ENCODE peak calls at places on chromosomes 3 and 15, in ten cellular contexts. U is GM23248, J is trophoblast cell, K is tibial artery, L is psoas muscle, M is left lung, X is HCT116, S is spleen, G is sigmoid colon, P is lung. D is an unnamed sample.

GRCh38 chr15:35455201-35455600 is 90.8 kb downstream of the DPH6 start:
- DNase-seq in L (no peak), X (no peak), M (no peak), G (no peak), K (no peak), U (peak; percentile 3), S (no peak), J (no peak), P (no peak), D (no peak)

GRCh38 chr3:173957646-173958045 is 560.1 kb downstream of the NLGN1 start:
- DNase-seq in P (no peak), X (no peak), K (no peak), S (peak; percentile 33), L (no peak), M (no peak), J (no peak), G (no peak), U (no peak), D (no peak)

GRCh38 chr3:31086698-31087097 is 192.2 kb upstream of the GADL1 start:
- DNase-seq in M (no peak), U (no peak), X (no peak), K (no peak), S (no peak), G (no peak), L (no peak), P (peak; percentile 51), J (no peak), D (no peak)

GRCh38 chr3:171776839-171777607 is 33.3 kb downstream of the PLD1 start:
- DNase-seq in S (no peak), L (no peak), X (no peak), U (no peak), K (no peak), J (no peak), M (no peak), P (no peak), G (no peak), D (no peak)

GRCh38 chr3:126881861-126882260 is 101.1 kb upstream of the PLXNA1 start:
- DNase-seq in M (no peak), G (no peak), U (no peak), P (no peak), S (no peak), X (no peak), K (no peak), J (peak; percentile 14), L (no peak), D (no peak)

GRCh38 chr3:135905058-135905724 is 60.3 kb upstream of the PPP2R3A start:
- DNase-seq in U (peak; percentile 51), M (no peak), K (no peak), G (no peak), J (no peak), X (no peak), L (no peak), S (no peak), P (no peak), D (no peak)

GRCh38 chr15:94327356-94327936 is 96.1 kb downstream of the MCTP2 start:
- DNase-seq in K (no peak), U (peak; percentile 65), G (no peak), P (no peak), S (no peak), X (peak; percentile 10), M (no peak), L (no peak), J (no peak), D (peak; percentile 14)

GRCh38 chr3:42613462-42613861 is 13.0 kb downstream of the NKTR start:
- DNase-seq in K (no peak), X (no peak), M (no peak), G (no peak), L (no peak), U (peak; percentile 38), P (no peak), J (no peak), S (no peak), D (no peak)

GRCh38 chr15:85642693-85643058 is 152.0 kb downstream of the KLHL25 start:
- DNase-seq in J (no peak), P (no peak), S (no peak), L (peak; percentile 83), M (peak; percentile 55), X (no peak), U (peak; percentile 75), G (peak; percentile 91), K (peak; percentile 75), D (no peak)

GRCh38 chr15:80636675-80637074 is 58.4 kb upstream of the ABHD17C start:
- DNase-seq in P (no peak), J (no peak), L (no peak), G (no peak), M (no peak), K (no peak), U (no peak), S (no peak), X (no peak), D (no peak)

GRCh38 chr15:74988007-74988800 is 7.2 kb upstream of the SCAMP5 start:
- DNase-seq in U (peak; percentile 41), X (peak; percentile 41), K (no peak), P (no peak), G (no peak), L (no peak), S (peak; percentile 71), J (peak; percentile 11), M (no peak), D (no peak)

GRCh38 chr3:194023501-194024280 is 112.3 kb upstream of the HES1 start:
- DNase-seq in S (no peak), L (no peak), U (no peak), P (no peak), K (no peak), X (no peak), J (no peak), M (no peak), G (no peak), D (no peak)

GRCh38 chr3:51961011-51961410 is 5.8 kb downstream of the GPR62 start:
- DNase-seq in J (no peak), K (no peak), M (no peak), S (no peak), X (no peak), P (no peak), U (no peak), L (no peak), G (no peak), D (no peak)

GRCh38 chr3:22898558-22898957 is 304.6 kb upstream of the UBE2E2 start:
- DNase-seq in K (no peak), S (no peak), L (no peak), U (no peak), J (no peak), X (no peak), P (no peak), M (no peak), G (no peak), D (no peak)

GRCh38 chr15:78308422-78309021 is 9.1 kb upstream of the SKIC8 start:
- DNase-seq in M (peak; percentile 56), J (peak; percentile 56), P (peak; percentile 59), X (peak; percentile 54), S (peak; percentile 83), K (peak; percentile 47), G (peak; percentile 81), U (peak; percentile 82), L (peak; percentile 79), D (peak; percentile 50)

GRCh38 chr3:89173546-89173945 is 66.1 kb downstream of the EPHA3 start:
- DNase-seq in J (no peak), P (no peak), X (no peak), K (no peak), M (no peak), L (no peak), S (no peak), U (peak; percentile 8), G (no peak), D (no peak)
- H3K36me3 ChIP-seq in J (no peaks in the 10 kb centered on the region), P (no peaks in the 10 kb centered on the region), X (no peaks in the 10 kb centered on the region), K (no peaks in the 10 kb centered on the region), M (no peaks in the 10 kb centered on the region), L (no peaks in the 10 kb centered on the region), S (no peaks in the 10 kb centered on the region), U (no peaks in the 10 kb centered on the region), G (no peaks in the 10 kb centered on the region), D (no peaks in the 10 kb centered on the region)

GRCh38 chr3:197197334-197197733 is 101.1 kb downstream of the DLG1 start:
- DNase-seq in J (no peak), M (no peak), P (no peak), L (no peak), S (no peak), U (no peak), G (no peak), K (no peak), X (no peak), D (no peak)

GRCh38 chr3:197191897-197192296 is 106.5 kb downstream of the DLG1 start:
- DNase-seq in S (no peak), P (no peak), X (no peak), U (no peak), L (no peak), M (no peak), J (no peak), G (no peak), K (no peak), D (no peak)

GRCh38 chr3:197195326-197195725 is 103.1 kb downstream of the DLG1 start:
- DNase-seq in G (no peak), M (no peak), U (no peak), K (no peak), X (no peak), S (no peak), P (no peak), J (no peak), L (no peak), D (no peak)

GRCh38 chr3:197201840-197202452 is 96.5 kb downstream of the DLG1 start:
- DNase-seq in P (no peak), U (no peak), S (no peak), L (no peak), G (no peak), X (no peak), K (no peak), J (no peak), M (no peak), D (no peak)

DNA sequence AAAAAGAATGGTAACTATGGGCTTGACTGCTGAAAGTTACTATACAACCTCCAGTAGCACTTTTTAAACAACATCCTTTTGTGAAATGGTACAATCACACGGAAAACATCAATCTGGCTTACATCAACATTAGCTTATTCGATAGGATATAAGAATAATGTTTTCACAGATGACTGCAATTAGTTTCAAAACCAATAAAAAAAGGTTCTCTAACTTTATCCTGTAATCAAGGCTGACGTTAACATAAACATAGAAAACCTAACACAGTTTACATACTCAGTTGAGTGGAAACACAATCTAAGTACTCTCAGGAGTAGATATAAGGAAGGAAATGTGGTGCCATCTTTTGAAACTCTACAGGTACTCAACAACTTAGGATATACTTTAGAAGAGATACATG is 102.2 kb downstream of the DLG1 start:
- DNase-seq in G (no peak), X (no peak), P (no peak), J (no peak), S (no peak), M (no peak), K (no peak), U (no peak), L (no peak), D (no peak)
- H3K4me1 ChIP-seq in G (no peaks in the 10 kb centered on the region), X (no peaks in the 10 kb centered on the region), P (no peaks in the 10 kb centered on the region), J (no peaks in the 10 kb centered on the region), S (no peaks in the 10 kb centered on the region), M (no peaks in the 10 kb centered on the region), K (no peaks in the 10 kb centered on the region), U (no peaks in the 10 kb centered on the region), L (peaks cover 6% of the 10 kb centered on the region), D (no peaks in the 10 kb centered on the region)

GRCh38 chr3:100317928-100318327 is 16.6 kb upstream of the NIT2 start:
- DNase-seq in G (no peak), K (no peak), X (no peak), P (no peak), L (no peak), M (no peak), J (no peak), U (no peak), S (no peak), D (no peak)
- H3K36me3 ChIP-seq in G (peaks cover 43% of the 10 kb centered on the region), K (peaks cover 43% of the 10 kb centered on the region), X (no peaks in the 10 kb centered on the region), P (peaks cover 4% of the 10 kb centered on the region), L (peaks cover 97% of the 10 kb centered on the region), M (peaks cover 65% of the 10 kb centered on the region), J (peaks cover 5% of the 10 kb centered on the region), U (peaks cover 32% of the 10 kb centered on the region), S (peaks cover 16% of the 10 kb centered on the region), D (peaks cover 32% of the 10 kb centered on the region)

GRCh38 chr3:16909802-16910201 is 25.0 kb downstream of the PLCL2 start:
- DNase-seq in L (no peak), K (no peak), M (no peak), P (no peak), G (no peak), U (no peak), S (no peak), X (no peak), J (no peak), D (no peak)
- H3K4me1 ChIP-seq in L (peaks cover 73% of the 10 kb centered on the region), K (peaks cover 57% of the 10 kb centered on the region), M (peaks cover 11% of the 10 kb centered on the region), P (peaks cover 6% of the 10 kb centered on the region), G (no peaks in the 10 kb centered on the region), U (peaks cover 16% of the 10 kb centered on the region), S (peaks cover 8% of the 10 kb centered on the region), X (peaks cover 22% of the 10 kb centered on the region), J (no peaks in the 10 kb centered on the region), D (peaks cover 35% of the 10 kb centered on the region)